ENCODE peak calls at places on chromosomes 16 and 17, in eight cellular contexts. One of them, this sample, is unnamed.

GRCh38 chr17:8894673-8895578 is 27.5 kb upstream of the PIK3R6 start:
- DNase-seq in CD4-positive, CD25-positive, alpha-beta regulatory T cell: peak; percentile 64
- DNase-seq in aorta: peak; percentile 70
- DNase-seq in CD4-positive, alpha-beta T cell: no peak
- DNase-seq in stimulated activated CD4-positive, alpha-beta T cell treated with anti-CD3 and anti-CD28 coated beads, Interleukin-1b, Interleukin-23, amount 100 ng/mL, for 24 hours: no peak
- DNase-seq in ovary: no peak
- DNase-seq in HTR-8/SVneo: peak; percentile 87
- DNase-seq in naive thymus-derived CD4-positive, alpha-beta T cell: no peak
- DNase-seq in this sample: peak; percentile 42

GRCh38 chr16:24776486-24777220 is 47.2 kb downstream of the TNRC6A start:
- DNase-seq in CD4-positive, CD25-positive, alpha-beta regulatory T cell: no peak
- DNase-seq in aorta: no peak
- DNase-seq in CD4-positive, alpha-beta T cell: no peak
- DNase-seq in stimulated activated CD4-positive, alpha-beta T cell treated with anti-CD3 and anti-CD28 coated beads, Interleukin-1b, Interleukin-23, amount 100 ng/mL, for 24 hours: no peak
- DNase-seq in ovary: no peak
- DNase-seq in HTR-8/SVneo: no peak
- DNase-seq in naive thymus-derived CD4-positive, alpha-beta T cell: no peak
- DNase-seq in this sample: no peak

GRCh38 chr17:14261406-14261805 is 24.7 kb upstream of the CDRT15 start:
- DNase-seq in CD4-positive, CD25-positive, alpha-beta regulatory T cell: no peak
- DNase-seq in aorta: no peak
- DNase-seq in CD4-positive, alpha-beta T cell: no peak
- DNase-seq in stimulated activated CD4-positive, alpha-beta T cell treated with anti-CD3 and anti-CD28 coated beads, Interleukin-1b, Interleukin-23, amount 100 ng/mL, for 24 hours: no peak
- DNase-seq in ovary: no peak
- DNase-seq in HTR-8/SVneo: no peak
- DNase-seq in naive thymus-derived CD4-positive, alpha-beta T cell: no peak
- DNase-seq in this sample: no peak

GRCh38 chr16:53950677-53951076 is 246.7 kb downstream of the FTO start:
- DNase-seq in CD4-positive, CD25-positive, alpha-beta regulatory T cell: no peak
- DNase-seq in aorta: no peak
- DNase-seq in CD4-positive, alpha-beta T cell: no peak
- DNase-seq in stimulated activated CD4-positive, alpha-beta T cell treated with anti-CD3 and anti-CD28 coated beads, Interleukin-1b, Interleukin-23, amount 100 ng/mL, for 24 hours: no peak
- DNase-seq in ovary: no peak
- DNase-seq in HTR-8/SVneo: no peak
- DNase-seq in naive thymus-derived CD4-positive, alpha-beta T cell: no peak
- DNase-seq in this sample: no peak

GRCh38 chr16:64952177-64952576 is 169.7 kb downstream of the CDH11 start:
- DNase-seq in CD4-positive, CD25-positive, alpha-beta regulatory T cell: no peak
- DNase-seq in aorta: no peak
- DNase-seq in CD4-positive, alpha-beta T cell: no peak
- DNase-seq in stimulated activated CD4-positive, alpha-beta T cell treated with anti-CD3 and anti-CD28 coated beads, Interleukin-1b, Interleukin-23, amount 100 ng/mL, for 24 hours: no peak
- DNase-seq in ovary: no peak
- DNase-seq in HTR-8/SVneo: no peak
- DNase-seq in naive thymus-derived CD4-positive, alpha-beta T cell: no peak
- DNase-seq in this sample: no peak

GRCh38 chr17:72502111-72502939 is 381.5 kb downstream of the SOX9 start:
- DNase-seq in CD4-positive, CD25-positive, alpha-beta regulatory T cell: no peak
- DNase-seq in aorta: no peak
- DNase-seq in CD4-positive, alpha-beta T cell: no peak
- DNase-seq in stimulated activated CD4-positive, alpha-beta T cell treated with anti-CD3 and anti-CD28 coated beads, Interleukin-1b, Interleukin-23, amount 100 ng/mL, for 24 hours: no peak
- DNase-seq in ovary: no peak
- DNase-seq in HTR-8/SVneo: no peak
- DNase-seq in naive thymus-derived CD4-positive, alpha-beta T cell: no peak
- DNase-seq in this sample: no peak

GRCh38 chr17:55157165-55157564 is 107.6 kb upstream of the HLF start:
- DNase-seq in CD4-positive, CD25-positive, alpha-beta regulatory T cell: no peak
- DNase-seq in aorta: no peak
- DNase-seq in CD4-positive, alpha-beta T cell: no peak
- DNase-seq in stimulated activated CD4-positive, alpha-beta T cell treated with anti-CD3 and anti-CD28 coated beads, Interleukin-1b, Interleukin-23, amount 100 ng/mL, for 24 hours: no peak
- DNase-seq in ovary: no peak
- DNase-seq in HTR-8/SVneo: peak; percentile 38
- DNase-seq in naive thymus-derived CD4-positive, alpha-beta T cell: no peak
- DNase-seq in this sample: no peak

GRCh38 chr17:81053043-81053970 is 18.4 kb downstream of the BAIAP2 start:
- DNase-seq in CD4-positive, CD25-positive, alpha-beta regulatory T cell: no peak
- DNase-seq in aorta: no peak
- DNase-seq in CD4-positive, alpha-beta T cell: no peak
- DNase-seq in stimulated activated CD4-positive, alpha-beta T cell treated with anti-CD3 and anti-CD28 coated beads, Interleukin-1b, Interleukin-23, amount 100 ng/mL, for 24 hours: no peak
- DNase-seq in ovary: no peak
- DNase-seq in HTR-8/SVneo: no peak
- DNase-seq in naive thymus-derived CD4-positive, alpha-beta T cell: no peak
- DNase-seq in this sample: no peak

GRCh38 chr16:68539704-68540370 is 746 bp downstream of the ZFP90 start:
- DNase-seq in CD4-positive, CD25-positive, alpha-beta regulatory T cell: peak; percentile 63
- DNase-seq in aorta: no peak
- DNase-seq in CD4-positive, alpha-beta T cell: no peak
- DNase-seq in stimulated activated CD4-positive, alpha-beta T cell treated with anti-CD3 and anti-CD28 coated beads, Interleukin-1b, Interleukin-23, amount 100 ng/mL, for 24 hours: no peak
- DNase-seq in ovary: no peak
- DNase-seq in HTR-8/SVneo: peak; percentile 25
- DNase-seq in naive thymus-derived CD4-positive, alpha-beta T cell: no peak
- DNase-seq in this sample: no peak

GRCh38 chr17:37702605-37703004 is 42.3 kb downstream of the HNF1B start:
- DNase-seq in CD4-positive, CD25-positive, alpha-beta regulatory T cell: no peak
- DNase-seq in aorta: no peak
- DNase-seq in CD4-positive, alpha-beta T cell: no peak
- DNase-seq in stimulated activated CD4-positive, alpha-beta T cell treated with anti-CD3 and anti-CD28 coated beads, Interleukin-1b, Interleukin-23, amount 100 ng/mL, for 24 hours: no peak
- DNase-seq in ovary: no peak
- DNase-seq in HTR-8/SVneo: peak; percentile 53
- DNase-seq in naive thymus-derived CD4-positive, alpha-beta T cell: no peak
- DNase-seq in this sample: no peak

GRCh38 chr17:79752175-79752574 is 21.4 kb downstream of the ENPP7 start:
- DNase-seq in CD4-positive, CD25-positive, alpha-beta regulatory T cell: no peak
- DNase-seq in aorta: peak; percentile 32
- DNase-seq in CD4-positive, alpha-beta T cell: no peak
- DNase-seq in stimulated activated CD4-positive, alpha-beta T cell treated with anti-CD3 and anti-CD28 coated beads, Interleukin-1b, Interleukin-23, amount 100 ng/mL, for 24 hours: no peak
- DNase-seq in ovary: no peak
- DNase-seq in HTR-8/SVneo: no peak
- DNase-seq in naive thymus-derived CD4-positive, alpha-beta T cell: no peak
- DNase-seq in this sample: no peak

GRCh38 chr16:1941924-1942809 is 832 bp downstream of the MSRB1 start:
- DNase-seq in CD4-positive, CD25-positive, alpha-beta regulatory T cell: peak; percentile 61
- DNase-seq in aorta: peak; percentile 78
- DNase-seq in CD4-positive, alpha-beta T cell: no peak
- DNase-seq in stimulated activated CD4-positive, alpha-beta T cell treated with anti-CD3 and anti-CD28 coated beads, Interleukin-1b, Interleukin-23, amount 100 ng/mL, for 24 hours: no peak
- DNase-seq in ovary: no peak
- DNase-seq in HTR-8/SVneo: no peak
- DNase-seq in naive thymus-derived CD4-positive, alpha-beta T cell: no peak
- DNase-seq in this sample: no peak

GRCh38 chr17:30312218-30312617 is 20.5 kb upstream of the BLMH start:
- DNase-seq in CD4-positive, CD25-positive, alpha-beta regulatory T cell: no peak
- DNase-seq in aorta: no peak
- DNase-seq in CD4-positive, alpha-beta T cell: no peak
- DNase-seq in stimulated activated CD4-positive, alpha-beta T cell treated with anti-CD3 and anti-CD28 coated beads, Interleukin-1b, Interleukin-23, amount 100 ng/mL, for 24 hours: no peak
- DNase-seq in ovary: no peak
- DNase-seq in HTR-8/SVneo: no peak
- DNase-seq in naive thymus-derived CD4-positive, alpha-beta T cell: no peak
- DNase-seq in this sample: no peak

GRCh38 chr17:73872816-73873215 is 228.6 kb upstream of the SDK2 start:
- DNase-seq in CD4-positive, CD25-positive, alpha-beta regulatory T cell: no peak
- DNase-seq in aorta: no peak
- DNase-seq in CD4-positive, alpha-beta T cell: no peak
- DNase-seq in stimulated activated CD4-positive, alpha-beta T cell treated with anti-CD3 and anti-CD28 coated beads, Interleukin-1b, Interleukin-23, amount 100 ng/mL, for 24 hours: no peak
- DNase-seq in ovary: no peak
- DNase-seq in HTR-8/SVneo: no peak
- DNase-seq in naive thymus-derived CD4-positive, alpha-beta T cell: no peak
- DNase-seq in this sample: no peak

GRCh38 chr17:82089723-82090548 is 8.1 kb downstream of the FASN start:
- DNase-seq in CD4-positive, CD25-positive, alpha-beta regulatory T cell: no peak
- DNase-seq in aorta: no peak
- DNase-seq in CD4-positive, alpha-beta T cell: no peak
- DNase-seq in stimulated activated CD4-positive, alpha-beta T cell treated with anti-CD3 and anti-CD28 coated beads, Interleukin-1b, Interleukin-23, amount 100 ng/mL, for 24 hours: no peak
- DNase-seq in ovary: no peak
- DNase-seq in HTR-8/SVneo: no peak
- DNase-seq in naive thymus-derived CD4-positive, alpha-beta T cell: no peak
- DNase-seq in this sample: no peak

GRCh38 chr16:11972128-11972527 is 4.4 kb upstream of the SNX29 start:
- DNase-seq in CD4-positive, CD25-positive, alpha-beta regulatory T cell: peak; percentile 8
- DNase-seq in aorta: no peak
- DNase-seq in CD4-positive, alpha-beta T cell: no peak
- DNase-seq in stimulated activated CD4-positive, alpha-beta T cell treated with anti-CD3 and anti-CD28 coated beads, Interleukin-1b, Interleukin-23, amount 100 ng/mL, for 24 hours: no peak
- DNase-seq in ovary: no peak
- DNase-seq in HTR-8/SVneo: no peak
- DNase-seq in naive thymus-derived CD4-positive, alpha-beta T cell: no peak
- DNase-seq in this sample: no peak

GRCh38 chr17:68697850-68698313 is 96.7 kb upstream of the FAM20A start:
- DNase-seq in CD4-positive, CD25-positive, alpha-beta regulatory T cell: no peak
- DNase-seq in aorta: no peak
- DNase-seq in CD4-positive, alpha-beta T cell: no peak
- DNase-seq in stimulated activated CD4-positive, alpha-beta T cell treated with anti-CD3 and anti-CD28 coated beads, Interleukin-1b, Interleukin-23, amount 100 ng/mL, for 24 hours: no peak
- DNase-seq in ovary: no peak
- DNase-seq in HTR-8/SVneo: peak; percentile 28
- DNase-seq in naive thymus-derived CD4-positive, alpha-beta T cell: no peak
- DNase-seq in this sample: no peak

GRCh38 chr17:45351831-45352230 is 35.0 kb upstream of the MAP3K14 start:
- DNase-seq in CD4-positive, CD25-positive, alpha-beta regulatory T cell: no peak
- DNase-seq in aorta: no peak
- DNase-seq in CD4-positive, alpha-beta T cell: no peak
- DNase-seq in stimulated activated CD4-positive, alpha-beta T cell treated with anti-CD3 and anti-CD28 coated beads, Interleukin-1b, Interleukin-23, amount 100 ng/mL, for 24 hours: no peak
- DNase-seq in ovary: no peak
- DNase-seq in HTR-8/SVneo: no peak
- DNase-seq in naive thymus-derived CD4-positive, alpha-beta T cell: no peak
- DNase-seq in this sample: no peak

GRCh38 chr17:46772013-46772878 is 46.2 kb downstream of the WNT3 start:
- DNase-seq in CD4-positive, CD25-positive, alpha-beta regulatory T cell: peak; percentile 23
- DNase-seq in aorta: peak; percentile 82
- DNase-seq in CD4-positive, alpha-beta T cell: no peak
- DNase-seq in stimulated activated CD4-positive, alpha-beta T cell treated with anti-CD3 and anti-CD28 coated beads, Interleukin-1b, Interleukin-23, amount 100 ng/mL, for 24 hours: no peak
- DNase-seq in ovary: peak; percentile 52
- DNase-seq in HTR-8/SVneo: peak; percentile 45
- DNase-seq in naive thymus-derived CD4-positive, alpha-beta T cell: no peak
- DNase-seq in this sample: no peak

GRCh38 chr17:7846063-7846735 is 8.7 kb upstream of the TMEM88 start:
- DNase-seq in CD4-positive, CD25-positive, alpha-beta regulatory T cell: no peak
- DNase-seq in aorta: peak; percentile 75
- DNase-seq in CD4-positive, alpha-beta T cell: no peak
- DNase-seq in stimulated activated CD4-positive, alpha-beta T cell treated with anti-CD3 and anti-CD28 coated beads, Interleukin-1b, Interleukin-23, amount 100 ng/mL, for 24 hours: no peak
- DNase-seq in ovary: no peak
- DNase-seq in HTR-8/SVneo: no peak
- DNase-seq in naive thymus-derived CD4-positive, alpha-beta T cell: no peak
- DNase-seq in this sample: no peak

GRCh38 chr16:57502048-57502775 is 15.9 kb upstream of the DOK4 start:
- DNase-seq in CD4-positive, CD25-positive, alpha-beta regulatory T cell: no peak
- DNase-seq in aorta: no peak
- DNase-seq in CD4-positive, alpha-beta T cell: no peak
- DNase-seq in stimulated activated CD4-positive, alpha-beta T cell treated with anti-CD3 and anti-CD28 coated beads, Interleukin-1b, Interleukin-23, amount 100 ng/mL, for 24 hours: no peak
- DNase-seq in ovary: no peak
- DNase-seq in HTR-8/SVneo: no peak
- DNase-seq in naive thymus-derived CD4-positive, alpha-beta T cell: no peak
- DNase-seq in this sample: no peak

GRCh38 chr17:70313450-70313849 is 144.1 kb downstream of the KCNJ2 start:
- DNase-seq in CD4-positive, CD25-positive, alpha-beta regulatory T cell: no peak
- DNase-seq in aorta: no peak
- DNase-seq in CD4-positive, alpha-beta T cell: no peak
- DNase-seq in stimulated activated CD4-positive, alpha-beta T cell treated with anti-CD3 and anti-CD28 coated beads, Interleukin-1b, Interleukin-23, amount 100 ng/mL, for 24 hours: no peak
- DNase-seq in ovary: no peak
- DNase-seq in HTR-8/SVneo: no peak
- DNase-seq in naive thymus-derived CD4-positive, alpha-beta T cell: no peak
- DNase-seq in this sample: no peak

GRCh38 chr17:29592850-29593545 is at the start of gene ANKRD13B:
- DNase-seq in CD4-positive, CD25-positive, alpha-beta regulatory T cell: peak; percentile 52
- DNase-seq in aorta: peak; percentile 87
- DNase-seq in CD4-positive, alpha-beta T cell: no peak
- DNase-seq in stimulated activated CD4-positive, alpha-beta T cell treated with anti-CD3 and anti-CD28 coated beads, Interleukin-1b, Interleukin-23, amount 100 ng/mL, for 24 hours: no peak
- DNase-seq in ovary: peak; percentile 76
- DNase-seq in HTR-8/SVneo: peak; percentile 63
- DNase-seq in naive thymus-derived CD4-positive, alpha-beta T cell: no peak
- DNase-seq in this sample: no peak

GRCh38 chr17:82441686-82442487 is 8.7 kb downstream of the CYBC1 start:
- DNase-seq in CD4-positive, CD25-positive, alpha-beta regulatory T cell: no peak
- DNase-seq in aorta: no peak
- DNase-seq in CD4-positive, alpha-beta T cell: no peak
- DNase-seq in stimulated activated CD4-positive, alpha-beta T cell treated with anti-CD3 and anti-CD28 coated beads, Interleukin-1b, Interleukin-23, amount 100 ng/mL, for 24 hours: no peak
- DNase-seq in ovary: no peak
- DNase-seq in HTR-8/SVneo: no peak
- DNase-seq in naive thymus-derived CD4-positive, alpha-beta T cell: no peak
- DNase-seq in this sample: no peak

GRCh38 chr16:22264786-22265185 is 32.4 kb upstream of the POLR3E start:
- DNase-seq in CD4-positive, CD25-positive, alpha-beta regulatory T cell: peak; percentile 13
- DNase-seq in aorta: no peak
- DNase-seq in CD4-positive, alpha-beta T cell: no peak
- DNase-seq in stimulated activated CD4-positive, alpha-beta T cell treated with anti-CD3 and anti-CD28 coated beads, Interleukin-1b, Interleukin-23, amount 100 ng/mL, for 24 hours: no peak
- DNase-seq in ovary: no peak
- DNase-seq in HTR-8/SVneo: no peak
- DNase-seq in naive thymus-derived CD4-positive, alpha-beta T cell: no peak
- DNase-seq in this sample: no peak

GRCh38 chr17:42679001-42679491 is 2.3 kb upstream of the PLEKHH3 start:
- DNase-seq in CD4-positive, CD25-positive, alpha-beta regulatory T cell: no peak
- DNase-seq in aorta: no peak
- DNase-seq in CD4-positive, alpha-beta T cell: no peak
- DNase-seq in stimulated activated CD4-positive, alpha-beta T cell treated with anti-CD3 and anti-CD28 coated beads, Interleukin-1b, Interleukin-23, amount 100 ng/mL, for 24 hours: no peak
- DNase-seq in ovary: peak; percentile 75
- DNase-seq in HTR-8/SVneo: peak; percentile 51
- DNase-seq in naive thymus-derived CD4-positive, alpha-beta T cell: no peak
- DNase-seq in this sample: no peak

GRCh38 chr16:31427441-31428276 is 501 bp downstream of the COX6A2 start:
- DNase-seq in CD4-positive, CD25-positive, alpha-beta regulatory T cell: peak; percentile 59
- DNase-seq in aorta: peak; percentile 87
- DNase-seq in CD4-positive, alpha-beta T cell: peak; percentile 54
- DNase-seq in stimulated activated CD4-positive, alpha-beta T cell treated with anti-CD3 and anti-CD28 coated beads, Interleukin-1b, Interleukin-23, amount 100 ng/mL, for 24 hours: peak; percentile 45
- DNase-seq in ovary: peak; percentile 84
- DNase-seq in HTR-8/SVneo: no peak
- DNase-seq in naive thymus-derived CD4-positive, alpha-beta T cell: peak; percentile 58
- DNase-seq in this sample: peak; percentile 82

This sample was measured in immature natural killer cell.